ENCODE peak calls at places on chromosomes 6 and 20, in nine cellular contexts. X, Z, E, K, D, M, O, N and L are unnamed samples.

GRCh38 chr6:153167026-153167891 is 36.2 kb upstream of the RGS17 start:
- DNase-seq in N (peak), E (no peak), K (no peak), D (peak), Z (no peak), M (no peak), O (no peak), X (no peak), L (no peak)

GRCh38 chr20:9590189-9590588 is 75.8 kb downstream of the LAMP5 start:
- DNase-seq in O (no peak), X (no peak), D (peak), K (no peak), N (peak), E (no peak), Z (no peak), M (no peak), L (no peak)

GRCh38 chr6:144104898-144105487 is 9.6 kb upstream of the SF3B5 start:
- DNase-seq in N (peak), O (peak), K (peak), Z (peak), D (peak), E (no peak), M (peak), X (peak), L (peak)

GRCh38 chr6:159084493-159085091 is 39.8 kb upstream of the TAGAP start:
- DNase-seq in Z (no peak), N (peak), E (no peak), M (no peak), D (peak), K (no peak), X (no peak), O (no peak), L (no peak)

GRCh38 chr6:135306166-135306565 is 125.1 kb downstream of the MYB start:
- DNase-seq in M (no peak), K (no peak), X (no peak), N (no peak), D (no peak), O (no peak), Z (no peak), E (no peak), L (no peak)

GRCh38 chr20:47379433-47380150 is 23.1 kb upstream of the ZMYND8 start:
- DNase-seq in Z (no peak), N (peak), K (no peak), D (peak), E (no peak), X (no peak), O (no peak), M (no peak), L (no peak)

GRCh38 chr20:51532577-51533191 is 9.8 kb downstream of the NFATC2 start:
- DNase-seq in K (peak), M (no peak), N (peak), Z (no peak), E (no peak), X (no peak), D (peak), O (no peak), L (no peak)

GRCh38 chr20:25984933-25985332 is 288.3 kb upstream of the ZNF337 start:
- DNase-seq in K (no peak), O (peak), Z (peak), N (peak), X (no peak), M (no peak), D (peak), E (no peak), L (no peak)

GRCh38 chr20:16415079-16415478 is 158.2 kb downstream of the KIF16B start:
- DNase-seq in E (no peak), N (peak), O (no peak), X (no peak), D (peak), K (no peak), Z (no peak), M (no peak), L (no peak)

GRCh38 chr20:55386686-55387085 is 618.6 kb downstream of the CBLN4 start:
- DNase-seq in Z (no peak), X (no peak), D (no peak), E (no peak), N (no peak), M (no peak), O (no peak), K (no peak), L (no peak)

GRCh38 chr6:20877008-20877937 is 343.0 kb downstream of the CDKAL1 start:
- DNase-seq in M (no peak), Z (peak), N (peak), O (no peak), E (peak), X (peak), D (peak), K (no peak), L (no peak)